ENCODE peak calls at places on chromosomes 5 and 9, in six cellular contexts. A, I, U, Z, J and L are unnamed samples.

GRCh38 chr5:113061851-113062631 is 85.4 kb downstream of the DCP2 start:
- DNase-seq in A (no peak), I (no peak), U (peak; percentile 64), Z (no peak), J (no peak), L (no peak)

GRCh38 chr9:96382175-96382574 is 1.3 kb downstream of the SLC35D2 start:
- DNase-seq in A (no peak), I (no peak), U (no peak), Z (no peak), J (no peak), L (no peak)

GRCh38 chr5:167442922-167443321 is 848.5 kb upstream of the WWC1 start:
- DNase-seq in A (no peak), I (no peak), U (peak; percentile 5), Z (no peak), J (no peak), L (no peak)

GRCh38 chr9:78215706-78216105 is 20.2 kb upstream of the CEP78 start:
- DNase-seq in A (no peak), I (no peak), U (no peak), Z (no peak), J (peak; percentile 65), L (no peak)

GRCh38 chr9:70881321-70881720 is 240.1 kb downstream of the TRPM3 start:
- DNase-seq in A (no peak), I (peak; percentile 17), U (no peak), Z (no peak), J (no peak), L (no peak)

GRCh38 chr5:77449277-77449676 is 42.8 kb downstream of the WDR41 start:
- DNase-seq in A (no peak), I (no peak), U (no peak), Z (no peak), J (no peak), L (no peak)

GRCh38 chr9:128724744-128725211 is 851 bp upstream of the ZDHHC12 start:
- DNase-seq in A (peak; percentile 86), I (peak; percentile 95), U (no peak), Z (peak; percentile 83), J (no peak), L (peak; percentile 65)

GRCh38 chr5:132777209-132778069 is at the start of gene SEPTIN8:
- DNase-seq in A (peak; percentile 82), I (peak; percentile 53), U (no peak), Z (peak; percentile 36), J (no peak), L (no peak)

GRCh38 chr5:92353107-92354030 is 970.3 kb upstream of the ARRDC3 start:
- DNase-seq in A (no peak), I (no peak), U (peak; percentile 86), Z (peak; percentile 49), J (peak; percentile 16), L (no peak)

GRCh38 chr9:129140397-129141065 is 29.3 kb downstream of the PTPA start:
- DNase-seq in A (peak; percentile 85), I (peak; percentile 60), U (no peak), Z (peak; percentile 35), J (no peak), L (no peak)

GRCh38 chr5:155529366-155529765 is 515.8 kb downstream of the KIF4B start:
- DNase-seq in A (no peak), I (peak; percentile 77), U (no peak), Z (no peak), J (peak; percentile 26), L (no peak)

GRCh38 chr9:17962747-17963146 is 383.9 kb downstream of the SH3GL2 start:
- DNase-seq in A (no peak), I (no peak), U (no peak), Z (no peak), J (no peak), L (no peak)

GRCh38 chr5:83927140-83927733 is 206.6 kb upstream of the HAPLN1 start:
- DNase-seq in A (no peak), I (peak; percentile 80), U (no peak), Z (peak; percentile 53), J (no peak), L (peak; percentile 22)

GRCh38 chr9:96612105-96612965 is 7.3 kb downstream of the CDC14B start:
- DNase-seq in A (no peak), I (no peak), U (peak; percentile 80), Z (peak; percentile 79), J (peak; percentile 73), L (peak; percentile 50)

GRCh38 chr5:148535190-148535589 is 119.1 kb downstream of the HTR4 start:
- DNase-seq in A (no peak), I (no peak), U (no peak), Z (no peak), J (no peak), L (no peak)

GRCh38 chr9:79619930-79620329 is 48.2 kb downstream of the TLE4 start:
- DNase-seq in A (no peak), I (no peak), U (no peak), Z (no peak), J (no peak), L (no peak)

GRCh38 chr5:80399553-80400239 is 8.2 kb upstream of the ZFYVE16 start:
- DNase-seq in A (no peak), I (no peak), U (peak; percentile 58), Z (peak; percentile 45), J (no peak), L (no peak)

GRCh38 chr5:59287361-59287760 is 606.2 kb downstream of the PDE4D start:
- DNase-seq in A (no peak), I (no peak), U (no peak), Z (peak; percentile 75), J (no peak), L (no peak)

GRCh38 chr5:137303509-137303908 is 195.6 kb downstream of the SPOCK1 start:
- DNase-seq in A (no peak), I (no peak), U (no peak), Z (no peak), J (no peak), L (no peak)

GRCh38 chr5:168086104-168086610 is 205.3 kb upstream of the WWC1 start:
- DNase-seq in A (no peak), I (no peak), U (peak; percentile 82), Z (peak; percentile 69), J (peak; percentile 75), L (no peak)

GRCh38 chr9:133979124-133979920 is 12.8 kb downstream of the VAV2 start:
- DNase-seq in A (peak; percentile 84), I (peak; percentile 64), U (no peak), Z (no peak), J (no peak), L (no peak)

GRCh38 chr9:79799691-79800345 is 228.1 kb downstream of the TLE4 start:
- DNase-seq in A (no peak), I (no peak), U (no peak), Z (no peak), J (peak; percentile 19), L (no peak)

GRCh38 chr5:173327084-173327947 is 898 bp downstream of the STC2 start:
- DNase-seq in A (peak; percentile 60), I (no peak), U (no peak), Z (peak; percentile 37), J (no peak), L (no peak)

GRCh38 chr9:134403682-134404301 is 77.5 kb downstream of the RXRA start:
- DNase-seq in A (peak; percentile 91), I (no peak), U (peak; percentile 79), Z (no peak), J (peak; percentile 47), L (peak; percentile 12)

GRCh38 chr5:135139397-135140134 is 105.5 kb upstream of the PITX1 start:
- DNase-seq in A (no peak), I (no peak), U (peak; percentile 57), Z (peak; percentile 81), J (peak; percentile 80), L (peak; percentile 92)

GRCh38 chr9:124032247-124032646 is 20.7 kb downstream of the LHX2 start:
- DNase-seq in A (peak; percentile 67), I (no peak), U (no peak), Z (no peak), J (no peak), L (no peak)

GRCh38 chr5:31935702-31936347 is 238.3 kb downstream of the GOLPH3 start:
- DNase-seq in A (no peak), I (no peak), U (no peak), Z (no peak), J (no peak), L (no peak)
- H3K4me3 ChIP-seq in A (no peak overlapping the region), I (no peak overlapping the region), U (no peak overlapping the region), Z (no peak overlapping the region), J (no peak overlapping the region), L (no peak overlapping the region)

GRCh38 chr9:15936316-15936869 is 383.6 kb downstream of the CCDC171 start:
- DNase-seq in A (no peak), I (no peak), U (peak; percentile 31), Z (no peak), J (peak; percentile 31), L (peak; percentile 70)
- TF ChIP-seq CTCF in A (no peak), I (no peak), U (no peak), Z (no peak), J (no peak), L (no peak)

GRCh38 chr9:97774657-97775056 is 77.5 kb upstream of the XPA start:
- DNase-seq in A (no peak), I (no peak), U (no peak), Z (no peak), J (no peak), L (no peak)
- H3K4me3 ChIP-seq in A (no peak overlapping the region), I (no peak overlapping the region), U (no peak overlapping the region), Z (no peak overlapping the region), J (no peak overlapping the region), L (no peak overlapping the region)

DNA sequence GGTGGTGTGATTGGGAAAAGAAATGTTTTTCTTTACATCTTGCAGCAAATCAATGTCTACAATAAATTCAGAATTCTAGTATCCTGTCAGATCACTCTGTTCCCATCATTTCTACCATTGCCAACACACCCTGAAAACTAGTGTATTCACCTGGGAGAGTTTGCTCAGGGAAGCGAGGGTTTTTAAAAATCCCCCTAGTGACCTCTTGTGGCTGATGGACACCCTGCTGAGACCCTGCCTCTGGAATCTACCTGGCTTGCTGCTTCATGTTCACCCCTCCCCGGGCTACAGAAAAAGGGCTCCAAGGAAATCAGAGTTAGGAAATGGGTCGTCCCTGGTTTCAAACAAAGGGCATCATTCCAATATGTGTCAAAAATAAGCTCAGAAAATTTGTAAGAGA is 21.4 kb upstream of the ALDOB start:
- DNase-seq in A (no peak), I (peak; percentile 49), U (no peak), Z (no peak), J (no peak), L (no peak)
- TF ChIP-seq CTCF in A (no peak), I (peak; percentile 63), U (no peak), Z (no peak), J (no peak), L (no peak)

GRCh38 chr9:118325757-118326156 is 621.6 kb downstream of the TLR4 start:
- DNase-seq in A (no peak), I (no peak), U (no peak), Z (no peak), J (no peak), L (no peak)
- H3K4me3 ChIP-seq in A (no peak overlapping the region), I (no peak overlapping the region), U (no peak overlapping the region), Z (no peak overlapping the region), J (no peak overlapping the region), L (no peak overlapping the region)